ENCODE peak calls at places on chromosomes 5 and 9, in six cellular contexts. V is fibroblast of lung; E is CD8-positive, alpha-beta memory T cell; I is astrocyte; C is GM06990; U is aorta. P is an unnamed sample.

GRCh38 chr5:174532453-174533126 is 191.8 kb upstream of the MSX2 start:
- DNase-seq in C (no peak), V (peak; percentile 97), I (peak; percentile 96), U (peak; percentile 91), E (no peak), P (peak; percentile 97)

GRCh38 chr5:141870871-141871270 is 7.3 kb downstream of the PCDH1 start:
- DNase-seq in U (peak; percentile 58), E (no peak), C (no peak), I (no peak), V (no peak), P (no peak)

GRCh38 chr5:87997662-87998061 is 271.0 kb downstream of the TMEM161B start:
- DNase-seq in V (no peak), E (no peak), U (no peak), I (no peak), C (no peak), P (no peak)

GRCh38 chr5:1897816-1898450 is 15.2 kb upstream of the IRX4 start:
- DNase-seq in V (no peak), C (no peak), I (no peak), E (no peak), U (peak; percentile 46), P (no peak)

GRCh38 chr9:117073539-117074336 is 341.1 kb downstream of the ASTN2 start:
- DNase-seq in E (no peak), V (no peak), C (no peak), U (no peak), I (no peak), P (peak; percentile 33)

GRCh38 chr5:3595102-3595961 is at the start of gene IRX1:
- DNase-seq in I (peak; percentile 47), U (no peak), V (no peak), E (no peak), C (no peak), P (no peak)

GRCh38 chr5:141881886-141882285 is 3.7 kb upstream of the PCDH1 start:
- DNase-seq in I (no peak), U (no peak), V (no peak), C (no peak), E (no peak), P (no peak)

GRCh38 chr5:118040496-118040895 is 947.9 kb downstream of the DTWD2 start:
- DNase-seq in C (no peak), E (no peak), I (no peak), V (no peak), U (no peak), P (no peak)

GRCh38 chr5:76303917-76304316 is 99.2 kb upstream of the IQGAP2 start:
- DNase-seq in I (no peak), C (peak; percentile 63), E (peak; percentile 10), U (no peak), V (no peak), P (no peak)

GRCh38 chr5:132100672-132101261 is 27.2 kb downstream of the CSF2 start:
- DNase-seq in I (no peak), U (no peak), V (no peak), E (no peak), C (peak; percentile 62), P (no peak)

GRCh38 chr9:132472199-132472598 is 62.2 kb downstream of the CFAP77 start:
- DNase-seq in U (no peak), V (no peak), I (no peak), E (no peak), C (no peak), P (no peak)

GRCh38 chr5:176741566-176742211 is 68.7 kb upstream of the UNC5A start:
- DNase-seq in U (peak; percentile 59), V (no peak), C (no peak), I (no peak), E (no peak), P (no peak)

GRCh38 chr9:137114613-137115393 is at the start of gene DPP7:
- DNase-seq in V (peak; percentile 39), E (peak; percentile 79), I (no peak), C (peak; percentile 86), U (peak; percentile 92), P (peak; percentile 42)

GRCh38 chr5:52964138-52964537 is 25.0 kb upstream of the ITGA2 start:
- DNase-seq in E (no peak), I (no peak), C (no peak), U (no peak), V (no peak), P (no peak)

GRCh38 chr5:143033535-143034260 is 263.5 kb downstream of the ARHGAP26 start:
- DNase-seq in I (peak; percentile 99), V (peak; percentile 86), E (no peak), C (no peak), U (no peak), P (peak; percentile 88)

GRCh38 chr5:7850533-7851239 is at the start of gene CFAP90:
- DNase-seq in I (peak; percentile 42), E (peak; percentile 17), V (peak; percentile 38), C (no peak), U (peak; percentile 81), P (peak; percentile 54)

GRCh38 chr9:29968831-29969230 is 2395.6 kb upstream of the C9orf72 start:
- DNase-seq in I (no peak), E (no peak), C (no peak), V (no peak), U (no peak), P (no peak)

GRCh38 chr5:157198277-157199058 is 17.8 kb downstream of the ITK start:
- DNase-seq in U (no peak), C (no peak), V (no peak), E (peak; percentile 51), I (no peak), P (no peak)

GRCh38 chr5:32916648-32917047 is 205.5 kb downstream of the NPR3 start:
- DNase-seq in I (peak; percentile 13), V (peak; percentile 61), C (no peak), U (no peak), E (no peak), P (peak; percentile 28)

GRCh38 chr5:95261369-95262175 is 23.3 kb downstream of the MCTP1 start:
- DNase-seq in C (no peak), I (no peak), E (no peak), V (peak; percentile 69), U (no peak), P (peak; percentile 67)

GRCh38 chr9:135821116-135821515 is 86.2 kb downstream of the CAMSAP1 start:
- DNase-seq in C (no peak), I (no peak), U (peak; percentile 54), E (no peak), V (no peak), P (no peak)

GRCh38 chr9:135822383-135822755 is 85.0 kb downstream of the CAMSAP1 start:
- DNase-seq in U (peak; percentile 20), V (no peak), I (no peak), E (no peak), C (no peak), P (no peak)

GRCh38 chr9:135821733-135822382 is 85.5 kb downstream of the CAMSAP1 start:
- DNase-seq in E (no peak), I (no peak), V (no peak), C (no peak), U (peak; percentile 65), P (no peak)

GRCh38 chr9:135819905-135820304 is 87.4 kb downstream of the CAMSAP1 start:
- DNase-seq in I (no peak), E (no peak), C (no peak), V (no peak), U (peak; percentile 52), P (no peak)

DNA sequence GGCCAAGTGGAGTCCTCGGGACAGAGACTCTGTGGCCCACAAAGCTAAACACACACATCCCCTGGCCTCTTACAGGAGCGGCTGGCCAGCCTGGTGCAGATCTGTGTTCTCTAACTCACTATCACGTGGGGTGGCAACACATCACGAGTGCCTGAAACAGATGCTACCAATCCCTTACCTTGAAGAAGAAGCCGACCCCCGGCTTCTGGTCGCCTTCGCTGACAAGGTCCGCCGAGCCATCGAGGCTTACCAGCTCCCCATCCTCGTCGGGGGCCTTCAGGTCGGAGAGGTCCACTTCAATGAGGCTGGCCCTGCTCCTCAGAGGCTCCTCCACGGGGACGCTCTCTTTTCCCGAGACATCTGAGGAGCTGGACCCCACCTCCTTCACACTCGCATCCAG is 86.7 kb downstream of the CAMSAP1 start:
- DNase-seq in V (no peak), I (no peak), U (peak; percentile 44), C (no peak), E (no peak), P (no peak)
- H3K4me3 ChIP-seq in V (no peak overlapping the region), I (no peak overlapping the region), U (no peak overlapping the region), C (no peak overlapping the region), E (no peak overlapping the region), P (no peak overlapping the region)

DNA sequence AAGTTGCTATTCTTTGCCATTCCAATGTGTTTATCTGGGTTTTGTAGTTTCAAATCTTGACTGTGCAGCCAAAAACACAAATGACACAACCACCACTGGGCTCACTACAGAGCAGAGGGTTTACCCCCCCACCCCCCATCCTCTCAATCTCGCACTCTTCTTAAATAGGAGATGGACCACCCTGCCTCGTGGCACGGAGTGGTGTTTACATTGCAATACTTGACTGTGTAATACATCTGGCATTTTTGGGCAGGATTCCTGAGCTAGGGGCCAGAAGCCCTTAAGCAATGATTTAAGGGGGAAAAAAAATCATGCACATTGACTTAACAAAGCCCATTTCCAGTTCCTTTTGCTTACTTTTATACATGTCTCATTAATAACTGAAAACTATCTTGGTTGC is 19.0 kb downstream of the PTCH1 start:
- DNase-seq in I (no peak), U (no peak), V (peak; percentile 93), C (no peak), E (no peak), P (peak; percentile 44)
- H3K4me3 ChIP-seq in I (no peak overlapping the region), U (no peak overlapping the region), V (no peak overlapping the region), C (no peak overlapping the region), E (no peak overlapping the region), P (no peak overlapping the region)

DNA sequence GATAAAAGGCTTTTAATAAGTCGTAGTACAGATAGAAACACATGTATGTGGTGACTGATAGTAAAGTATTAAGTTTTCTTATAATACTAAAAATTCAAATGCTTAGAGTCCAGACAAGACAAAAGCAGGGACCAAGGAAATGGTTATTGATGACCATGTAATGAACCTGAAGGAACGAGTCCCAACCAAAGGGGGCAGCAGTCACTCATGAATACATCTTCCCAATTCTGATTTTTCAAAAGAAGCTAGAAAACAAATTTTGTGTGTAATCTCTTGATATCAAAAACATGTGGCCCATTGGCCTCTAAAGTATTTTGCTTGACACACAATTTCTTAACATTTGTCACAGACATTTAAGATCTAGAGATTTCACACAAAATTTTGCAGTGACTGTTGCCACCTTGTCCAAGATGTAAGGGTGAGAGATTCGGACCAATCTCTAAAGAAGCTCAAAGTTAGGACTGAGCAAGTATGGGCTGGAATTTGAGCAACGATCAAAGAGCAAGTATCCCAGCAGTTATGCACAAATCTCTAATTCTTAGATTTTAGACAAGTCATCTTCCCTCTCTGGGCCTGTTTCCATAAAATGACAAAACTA is 66.8 kb downstream of the ARL15 start:
- DNase-seq in V (peak; percentile 59), C (no peak), I (peak; percentile 15), E (no peak), U (no peak), P (peak; percentile 64)
- H3K4me3 ChIP-seq in V (no peak overlapping the region), C (no peak overlapping the region), I (no peak overlapping the region), E (no peak overlapping the region), U (no peak overlapping the region), P (no peak overlapping the region)

GRCh38 chr9:130500340-130500771 is 55.6 kb downstream of the ASS1 start:
- DNase-seq in I (no peak), U (no peak), E (no peak), V (no peak), C (no peak), P (no peak)
- H3K4me3 ChIP-seq in I (no peak overlapping the region), U (no peak overlapping the region), E (no peak overlapping the region), V (no peak overlapping the region), C (no peak overlapping the region), P (no peak overlapping the region)

GRCh38 chr9:110555551-110555950 is 24.0 kb downstream of the SVEP1 start:
- DNase-seq in C (no peak), I (peak; percentile 55), V (peak; percentile 74), E (no peak), U (no peak), P (peak; percentile 82)
- H3K4me3 ChIP-seq in C (no peak overlapping the region), I (no peak overlapping the region), V (no peak overlapping the region), E (no peak overlapping the region), U (no peak overlapping the region), P (no peak overlapping the region)